ENCODE peak calls at places on chromosomes 13 and 19, in seven cellular contexts. X is nephron progenitor cell; S is stimulated activated CD8-positive, alpha-beta memory T cell treated with anti-CD3 and anti-CD28 coated beads, Interleukin-7, amount 100 ng/mL, for 1 hour; W is left cardiac atrium; C is AG04449; U is iris pigment epithelial cell; Z is CD4-positive, alpha-beta T cell. H is an unnamed sample.

GRCh38 chr19:7879102-7879770 is 5.0 kb upstream of the PRR36 start:
- DNase-seq in X (no peak), S (no peak), W (no peak), C (no peak), U (no peak), Z (no peak), H (no peak)

GRCh38 chr19:17757125-17757524 is 5.8 kb downstream of the FCHO1 start:
- DNase-seq in X (no peak), S (no peak), W (peak), C (no peak), U (peak), Z (no peak), H (no peak)

GRCh38 chr19:47421244-47421786 is 2.0 kb upstream of the MEIS3 start:
- DNase-seq in X (no peak), S (no peak), W (no peak), C (no peak), U (no peak), Z (no peak), H (no peak)

GRCh38 chr19:35124098-35125060 is 8.8 kb downstream of the FXYD3 start:
- DNase-seq in X (peak), S (peak), W (peak), C (peak), U (peak), Z (peak), H (peak)

GRCh38 chr19:29893606-29894284 is 48.3 kb upstream of the URI1 start:
- DNase-seq in X (no peak), S (no peak), W (no peak), C (no peak), U (no peak), Z (no peak), H (no peak)

GRCh38 chr19:4134351-4134750 is 10.4 kb upstream of the MAP2K2 start:
- DNase-seq in X (no peak), S (no peak), W (no peak), C (no peak), U (no peak), Z (no peak), H (no peak)

GRCh38 chr19:46944918-46945628 is 74.6 kb upstream of the NPAS1 start:
- DNase-seq in X (peak), S (no peak), W (peak), C (no peak), U (peak), Z (no peak), H (no peak)

GRCh38 chr19:49506575-49507105 is 5.8 kb upstream of the FCGRT start:
- DNase-seq in X (peak), S (peak), W (peak), C (no peak), U (no peak), Z (peak), H (peak)

GRCh38 chr13:57568865-57569264 is 62.7 kb upstream of the PCDH17 start:
- DNase-seq in X (no peak), S (no peak), W (no peak), C (no peak), U (no peak), Z (no peak), H (no peak)

GRCh38 chr19:50173144-50173543 is 10.1 kb upstream of the IZUMO2 start:
- DNase-seq in X (no peak), S (no peak), W (no peak), C (no peak), U (no peak), Z (no peak), H (peak)

GRCh38 chr13:48231080-48231479 is 1.9 kb upstream of the ITM2B start:
- DNase-seq in X (no peak), S (no peak), W (no peak), C (no peak), U (peak), Z (no peak), H (no peak)

GRCh38 chr13:25732146-25732865 is 319.5 kb downstream of the SHISA2 start:
- DNase-seq in X (no peak), S (no peak), W (no peak), C (no peak), U (peak), Z (no peak), H (peak)

H was measured in DMS53.